ENCODE peak calls at places on chromosomes 16 and 17, in four cellular contexts. One of them, this sample, is unnamed.

GRCh38 chr17:38741853-38742421 is 6.2 kb downstream of the PCGF2 start:
- DNase-seq in astrocyte: no peak
- DNase-seq in GM06990: no peak
- DNase-seq in K562: no peak
- DNase-seq in this sample: no peak

GRCh38 chr16:23539984-23540816 is 16.9 kb downstream of the EARS2 start:
- DNase-seq in GM06990: no peak
- DNase-seq in astrocyte: no peak
- DNase-seq in K562: no peak
- DNase-seq in this sample: no peak

GRCh38 chr17:79331492-79331891 is 256.9 kb downstream of the ENGASE start:
- DNase-seq in astrocyte: no peak
- DNase-seq in K562: no peak
- DNase-seq in GM06990: no peak
- DNase-seq in this sample: no peak

GRCh38 chr17:57869599-57870282 is 19.9 kb upstream of the MRPS23 start:
- DNase-seq in astrocyte: peak
- DNase-seq in GM06990: no peak
- DNase-seq in K562: no peak
- DNase-seq in this sample: peak

GRCh38 chr16:15404792-15405191 is 9.2 kb downstream of the MPV17L start:
- DNase-seq in K562: no peak
- DNase-seq in GM06990: peak
- DNase-seq in astrocyte: no peak
- DNase-seq in this sample: no peak

GRCh38 chr16:6573577-6573976 is 759.1 kb upstream of the RBFOX1 start:
- DNase-seq in GM06990: no peak
- DNase-seq in astrocyte: no peak
- DNase-seq in K562: no peak
- DNase-seq in this sample: no peak

GRCh38 chr17:55734128-55734781 is 11.6 kb upstream of the TMEM100 start:
- DNase-seq in K562: no peak
- DNase-seq in GM06990: no peak
- DNase-seq in astrocyte: peak
- DNase-seq in this sample: peak

GRCh38 chr16:29678691-29679267 is at the start of gene QPRT:
- DNase-seq in astrocyte: peak
- DNase-seq in K562: peak
- DNase-seq in GM06990: peak
- DNase-seq in this sample: peak

GRCh38 chr16:66988197-66988788 is at the start of gene CES4A:
- DNase-seq in astrocyte: peak
- DNase-seq in GM06990: no peak
- DNase-seq in K562: no peak
- DNase-seq in this sample: no peak

GRCh38 chr17:44677136-44677535 is 12.4 kb downstream of the CCDC43 start:
- DNase-seq in astrocyte: no peak
- DNase-seq in K562: no peak
- DNase-seq in GM06990: no peak
- DNase-seq in this sample: no peak

GRCh38 chr17:39648876-39649430 is 12.0 kb downstream of the STARD3 start:
- DNase-seq in K562: no peak
- DNase-seq in GM06990: no peak
- DNase-seq in astrocyte: peak
- DNase-seq in this sample: no peak

GRCh38 chr17:44926841-44927525 is 11.7 kb upstream of the GFAP start:
- DNase-seq in astrocyte: no peak
- DNase-seq in K562: no peak
- DNase-seq in GM06990: no peak
- DNase-seq in this sample: no peak

GRCh38 chr16:69340095-69340644 is 598 bp downstream of the NIP7 start:
- DNase-seq in astrocyte: no peak
- DNase-seq in K562: no peak
- DNase-seq in GM06990: no peak
- DNase-seq in this sample: peak

GRCh38 chr17:32772453-32773025 is 104.4 kb downstream of the MYO1D start:
- DNase-seq in K562: no peak
- DNase-seq in astrocyte: no peak
- DNase-seq in GM06990: peak
- DNase-seq in this sample: no peak

GRCh38 chr17:32774286-32775084 is 102.4 kb downstream of the MYO1D start:
- DNase-seq in K562: no peak
- DNase-seq in astrocyte: no peak
- DNase-seq in GM06990: no peak
- DNase-seq in this sample: no peak

GRCh38 chr17:32763855-32764439 is 113.0 kb downstream of the MYO1D start:
- DNase-seq in GM06990: no peak
- DNase-seq in astrocyte: no peak
- DNase-seq in K562: no peak
- DNase-seq in this sample: no peak

GRCh38 chr17:32771396-32771795 is 105.5 kb downstream of the MYO1D start:
- DNase-seq in GM06990: no peak
- DNase-seq in astrocyte: no peak
- DNase-seq in K562: no peak
- DNase-seq in this sample: no peak

DNA sequence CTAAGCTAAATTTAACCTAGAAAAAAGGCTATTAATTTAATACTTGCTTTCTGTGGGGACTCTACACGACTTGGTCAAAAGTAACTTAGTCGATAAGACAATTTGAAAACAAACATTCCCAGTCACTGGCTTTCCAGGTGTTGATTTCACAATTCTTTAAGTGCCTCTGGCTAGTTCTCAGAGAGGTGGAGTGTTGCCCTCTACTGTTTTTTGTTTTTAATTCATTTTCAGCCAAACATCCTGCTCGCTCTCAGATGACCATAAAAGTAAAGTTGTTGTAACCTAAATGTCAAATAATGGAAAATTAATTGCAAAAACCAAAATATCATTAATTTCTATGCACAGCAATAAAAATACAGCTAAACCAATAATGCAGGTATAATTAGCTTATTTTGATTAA is 107.1 kb downstream of the MYO1D start:
- DNase-seq in GM06990: no peak
- DNase-seq in K562: no peak
- DNase-seq in astrocyte: no peak
- DNase-seq in this sample: no peak
- TF ChIP-seq CTCF in GM06990: no peak
- TF ChIP-seq CTCF in K562: no peak
- TF ChIP-seq CTCF in astrocyte: no peak
- TF ChIP-seq CTCF in this sample: no peak

GRCh38 chr16:79042141-79042540 is 558.4 kb downstream of the MAF start:
- DNase-seq in astrocyte: no peak
- DNase-seq in K562: no peak
- DNase-seq in GM06990: no peak
- DNase-seq in this sample: no peak

GRCh38 chr16:79037429-79038373 is 562.8 kb downstream of the MAF start:
- DNase-seq in GM06990: no peak
- DNase-seq in astrocyte: no peak
- DNase-seq in K562: no peak
- DNase-seq in this sample: no peak

DNA sequence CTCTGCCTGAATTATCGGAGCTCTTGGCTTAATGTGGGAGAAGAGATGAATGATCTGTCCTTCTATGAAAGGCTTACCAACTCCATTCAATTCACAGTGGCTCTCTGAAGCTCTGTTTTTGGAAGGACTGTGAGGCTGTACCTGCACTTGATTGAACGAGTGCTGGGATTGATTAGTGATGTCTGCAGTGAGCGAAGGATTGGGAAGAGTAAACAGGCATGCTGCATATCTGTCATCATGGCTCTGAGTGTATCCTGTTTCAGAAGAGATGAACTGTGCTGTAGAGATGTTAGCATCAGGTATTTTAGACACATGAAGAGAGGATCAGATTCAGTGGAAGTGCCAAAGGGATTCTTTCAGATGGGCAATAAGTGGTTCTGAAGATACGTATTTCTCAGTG is 564.0 kb downstream of the MAF start:
- DNase-seq in K562: no peak
- DNase-seq in astrocyte: no peak
- DNase-seq in GM06990: no peak
- DNase-seq in this sample: no peak
- TF ChIP-seq CTCF in K562: no peak
- TF ChIP-seq CTCF in astrocyte: no peak
- TF ChIP-seq CTCF in GM06990: no peak
- TF ChIP-seq CTCF in this sample: no peak

DNA sequence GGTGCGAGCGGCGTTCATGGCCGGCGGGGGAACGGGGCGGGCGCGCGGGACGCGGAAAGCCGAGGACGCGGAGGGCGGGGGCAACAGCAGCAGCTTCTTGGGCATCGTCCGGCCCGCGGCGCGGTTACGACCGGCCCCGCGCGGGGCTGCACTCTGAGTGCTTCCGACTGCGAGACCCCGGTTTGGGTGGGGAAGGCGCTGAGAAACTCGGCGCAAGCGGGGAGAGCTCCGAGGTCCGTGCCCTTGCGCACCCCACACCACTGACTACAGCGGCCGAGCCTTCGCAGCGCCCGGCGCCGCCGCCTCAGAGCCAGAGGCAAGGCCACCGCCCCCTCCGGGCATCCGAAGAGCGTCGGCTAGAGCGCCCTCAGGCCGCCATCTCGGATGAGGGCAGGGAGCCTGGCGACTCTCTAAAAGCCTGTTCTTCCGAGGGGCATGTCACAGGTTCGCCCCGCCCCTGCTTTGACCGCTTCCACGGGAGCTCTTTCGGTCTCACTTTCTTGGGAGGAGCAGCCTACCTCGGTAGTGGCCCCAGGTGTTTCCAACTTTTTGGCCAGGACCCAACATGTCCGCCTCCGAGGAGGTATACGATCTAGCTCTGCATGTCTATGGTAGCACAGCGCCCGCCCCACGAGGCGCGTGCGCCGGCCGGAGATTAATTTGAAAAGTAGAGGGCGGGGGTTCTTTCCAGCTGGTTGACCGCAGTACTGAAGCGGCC is at the start of gene PRPSAP1:
- DNase-seq in astrocyte: peak
- DNase-seq in GM06990: peak
- DNase-seq in K562: peak
- DNase-seq in this sample: peak
- TF ChIP-seq CTCF in astrocyte: no peak
- TF ChIP-seq CTCF in GM06990: no peak
- TF ChIP-seq CTCF in K562: no peak
- TF ChIP-seq CTCF in this sample: peak

GRCh38 chr17:20009302-20010098 is at the start of gene SPECC1:
- DNase-seq in astrocyte: peak
- DNase-seq in K562: peak
- DNase-seq in GM06990: peak
- DNase-seq in this sample: no peak
- TF ChIP-seq CTCF in astrocyte: peak
- TF ChIP-seq CTCF in K562: peak
- TF ChIP-seq CTCF in GM06990: no peak
- TF ChIP-seq CTCF in this sample: no peak

DNA sequence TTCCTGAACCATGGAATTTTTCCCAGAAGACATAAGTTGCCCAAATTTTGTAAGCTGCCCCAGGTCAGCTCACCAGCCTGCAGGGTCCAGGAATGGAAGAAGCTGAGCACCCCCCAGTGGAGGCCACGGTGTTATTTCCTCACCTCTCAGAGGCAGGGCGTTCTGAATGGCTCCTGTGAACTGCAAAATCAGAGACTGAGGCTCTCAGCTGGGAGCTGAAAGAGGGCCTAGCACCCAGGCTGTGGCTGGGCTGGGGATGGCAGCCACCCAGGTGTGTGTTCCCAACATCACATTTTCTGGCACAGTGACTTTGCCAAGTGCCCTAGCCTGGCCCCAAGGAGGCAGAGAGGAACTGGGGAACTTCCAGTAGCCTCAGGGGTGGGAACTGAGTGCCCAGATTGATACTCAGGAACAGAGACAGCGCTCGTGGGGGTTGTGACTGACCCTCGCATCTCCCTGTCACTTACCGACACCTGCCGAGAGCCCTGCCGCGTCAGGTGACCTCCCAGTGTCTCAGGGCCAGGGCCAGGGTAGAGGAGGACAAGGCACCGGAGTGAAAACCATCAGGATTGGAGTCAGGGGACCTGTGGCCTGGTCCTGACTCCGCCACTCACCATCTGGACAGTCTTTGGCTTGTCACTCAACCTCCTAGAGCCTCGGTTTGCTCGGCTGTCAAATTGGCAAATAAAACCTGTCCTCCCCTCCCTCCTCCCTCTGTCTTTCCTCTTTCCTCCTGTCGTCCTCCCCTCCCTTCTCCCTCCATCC is 11.3 kb downstream of the CACNG4 start:
- DNase-seq in K562: peak
- DNase-seq in astrocyte: no peak
- DNase-seq in GM06990: no peak
- DNase-seq in this sample: no peak
- TF ChIP-seq CTCF in K562: peak
- TF ChIP-seq CTCF in astrocyte: peak
- TF ChIP-seq CTCF in GM06990: peak
- TF ChIP-seq CTCF in this sample: peak

GRCh38 chr17:34443832-34444469 is 80.9 kb upstream of the CCL1 start:
- DNase-seq in K562: peak
- DNase-seq in GM06990: no peak
- DNase-seq in astrocyte: no peak
- DNase-seq in this sample: no peak
- TF ChIP-seq CTCF in K562: peak
- TF ChIP-seq CTCF in GM06990: peak
- TF ChIP-seq CTCF in astrocyte: no peak
- TF ChIP-seq CTCF in this sample: no peak

This sample was measured in cardiac muscle cell.